ENCODE peak calls at places on chromosomes 7 and 10, in six cellular contexts. R, L, X, G, E and M are unnamed samples.

GRCh38 chr7:152588350-152588749 is 87.6 kb downstream of the XRCC2 start:
- DNase-seq in R (peak; percentile 53), L (no peak), X (peak; percentile 77), G (no peak), E (peak; percentile 80), M (peak; percentile 74)

GRCh38 chr7:132191418-132191817 is 384.9 kb downstream of the PLXNA4 start:
- DNase-seq in R (no peak), L (no peak), X (no peak), G (no peak), E (no peak), M (no peak)

GRCh38 chr7:128742206-128742605 is 3.0 kb downstream of the CALU start:
- DNase-seq in R (peak; percentile 66), L (no peak), X (peak; percentile 41), G (no peak), E (no peak), M (peak; percentile 70)

GRCh38 chr10:97888641-97889262 is 39.1 kb downstream of the GOLGA7B start:
- DNase-seq in R (peak; percentile 7), L (no peak), X (peak; percentile 19), G (peak; percentile 36), E (peak; percentile 79), M (no peak)

GRCh38 chr10:380313-380955 is 245.2 kb downstream of the ZMYND11 start:
- DNase-seq in R (peak; percentile 19), L (no peak), X (no peak), G (no peak), E (no peak), M (no peak)

GRCh38 chr10:6365384-6365783 is 162.7 kb downstream of the PFKFB3 start:
- DNase-seq in R (no peak), L (no peak), X (no peak), G (no peak), E (peak; percentile 65), M (no peak)

GRCh38 chr10:31149835-31150512 is 118.3 kb upstream of the ZNF438 start:
- DNase-seq in R (no peak), L (no peak), X (no peak), G (no peak), E (no peak), M (no peak)

GRCh38 chr10:123154943-123155505 is 822 bp downstream of the BUB3 start:
- DNase-seq in R (peak; percentile 40), L (no peak), X (peak; percentile 65), G (no peak), E (no peak), M (peak; percentile 76)

GRCh38 chr10:32971536-32972091 is 13.6 kb upstream of the ITGB1 start:
- DNase-seq in R (no peak), L (no peak), X (no peak), G (no peak), E (no peak), M (peak; percentile 79)

GRCh38 chr10:71963756-71964668 is at the start of gene CHST3:
- DNase-seq in R (peak; percentile 56), L (peak; percentile 43), X (peak; percentile 57), G (no peak), E (peak; percentile 70), M (peak; percentile 18)

GRCh38 chr10:93337309-93337721 is 144.8 kb downstream of the MYOF start:
- DNase-seq in R (no peak), L (no peak), X (no peak), G (no peak), E (no peak), M (no peak)

GRCh38 chr10:90224791-90225566 is 523.6 kb downstream of the KIF20B start:
- DNase-seq in R (no peak), L (no peak), X (no peak), G (no peak), E (no peak), M (no peak)

GRCh38 chr7:141202540-141202939 is 128.7 kb downstream of the TMEM178B start:
- DNase-seq in R (no peak), L (no peak), X (no peak), G (no peak), E (no peak), M (no peak)

GRCh38 chr7:100753750-100754149 is 20.4 kb downstream of the ZAN start:
- DNase-seq in R (peak; percentile 1), L (no peak), X (peak; percentile 15), G (no peak), E (no peak), M (no peak)

GRCh38 chr7:49660170-49660783 is 113.2 kb upstream of the VWC2 start:
- DNase-seq in R (no peak), L (no peak), X (no peak), G (no peak), E (no peak), M (no peak)

GRCh38 chr7:8217200-8218068 is 44.5 kb downstream of the ICA1 start:
- DNase-seq in R (peak; percentile 73), L (peak; percentile 67), X (peak; percentile 65), G (no peak), E (peak; percentile 55), M (peak; percentile 12)

GRCh38 chr10:43160067-43160918 is 22.0 kb downstream of the CSGALNACT2 start:
- DNase-seq in R (peak; percentile 90), L (no peak), X (peak; percentile 37), G (no peak), E (no peak), M (no peak)

GRCh38 chr7:41113663-41114062 is 589.2 kb downstream of the INHBA start:
- DNase-seq in R (no peak), L (no peak), X (no peak), G (no peak), E (peak; percentile 72), M (no peak)

GRCh38 chr10:10930979-10931743 is 86.5 kb upstream of the CELF2 start:
- DNase-seq in R (no peak), L (no peak), X (no peak), G (no peak), E (peak; percentile 21), M (no peak)

GRCh38 chr10:110033724-110034235 is 26.0 kb downstream of the ADD3 start:
- DNase-seq in R (no peak), L (no peak), X (peak; percentile 27), G (no peak), E (no peak), M (no peak)

GRCh38 chr7:155203059-155203881 is 94.4 kb upstream of the INSIG1 start:
- DNase-seq in R (no peak), L (no peak), X (no peak), G (no peak), E (peak; percentile 46), M (peak; percentile 98)

GRCh38 chr10:15789793-15790525 is 70.2 kb upstream of the ITGA8 start:
- DNase-seq in R (peak; percentile 95), L (no peak), X (peak; percentile 86), G (no peak), E (no peak), M (no peak)

GRCh38 chr7:87599336-87599735 is 1.3 kb downstream of the ABCB1 start:
- DNase-seq in R (no peak), L (no peak), X (peak; percentile 28), G (no peak), E (no peak), M (no peak)

GRCh38 chr7:87598234-87599009 is 2.3 kb downstream of the ABCB1 start:
- DNase-seq in R (no peak), L (no peak), X (no peak), G (no peak), E (no peak), M (no peak)

GRCh38 chr7:87596696-87597095 is 4.0 kb downstream of the ABCB1 start:
- DNase-seq in R (no peak), L (no peak), X (peak; percentile 39), G (no peak), E (no peak), M (no peak)

GRCh38 chr7:87604264-87604663 is 3.6 kb upstream of the ABCB1 start:
- DNase-seq in R (no peak), L (no peak), X (no peak), G (no peak), E (no peak), M (no peak)

DNA sequence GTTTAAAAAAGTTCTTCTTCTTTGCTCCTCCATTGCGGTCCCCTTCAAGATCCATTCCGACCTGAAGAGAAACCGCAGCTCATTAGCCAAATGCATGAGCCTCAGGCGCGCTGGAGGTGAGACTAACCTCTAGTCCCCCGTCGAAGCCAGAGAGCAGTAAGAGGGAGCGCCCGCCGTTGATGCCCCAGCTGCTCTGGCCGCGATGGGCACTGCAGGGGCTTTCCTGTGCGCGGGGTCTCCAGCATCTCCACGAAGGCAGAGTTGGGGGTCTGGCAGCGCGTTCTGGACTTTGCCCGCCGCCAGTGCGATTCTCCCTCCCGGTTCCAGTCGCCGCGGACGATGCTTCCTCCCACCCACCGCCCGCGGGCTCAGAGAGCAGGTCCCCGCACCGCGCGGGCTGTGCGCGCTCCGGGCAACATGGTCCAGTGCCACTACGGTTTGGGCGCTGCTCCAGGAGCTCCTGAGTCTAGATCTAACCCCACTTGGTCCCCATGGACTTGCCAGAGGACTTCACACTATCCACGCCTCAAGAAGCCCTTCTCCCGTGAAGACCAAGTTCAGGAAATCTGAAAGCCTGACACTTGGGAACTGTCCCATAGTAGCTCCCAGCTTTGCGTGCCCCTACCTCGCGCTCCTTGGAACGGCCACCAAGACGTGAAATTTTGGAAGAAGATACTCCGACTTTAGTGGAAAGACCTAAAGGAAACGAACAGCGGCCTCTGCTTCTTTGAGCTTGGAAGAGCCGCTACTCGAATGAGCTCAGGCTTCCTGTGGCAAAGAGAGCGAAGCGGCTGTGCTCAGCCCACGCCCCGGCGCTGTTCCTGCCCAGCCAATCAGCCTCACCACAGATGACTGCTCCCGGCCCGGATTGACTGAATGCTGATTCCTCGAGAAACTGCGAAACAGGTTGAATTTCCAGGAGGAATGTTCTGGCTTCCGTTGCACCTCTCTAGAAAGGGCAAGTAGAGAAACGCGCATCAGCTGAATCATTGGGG is at the start of gene ABCB1:
- DNase-seq in R (peak; percentile 35), L (peak; percentile 50), X (peak; percentile 56), G (peak; percentile 38), E (peak; percentile 83), M (peak; percentile 42)
- H3K4me3 ChIP-seq in R (peak within 1 kb of the TSS; percentile 32), L (peak within 1 kb of the TSS; percentile 57), X (peak within 1 kb of the TSS; percentile 60), G (peak within 1 kb of the TSS; percentile 50), E (no peak within 1 kb of the TSS), M (no peak within 1 kb of the TSS)

DNA sequence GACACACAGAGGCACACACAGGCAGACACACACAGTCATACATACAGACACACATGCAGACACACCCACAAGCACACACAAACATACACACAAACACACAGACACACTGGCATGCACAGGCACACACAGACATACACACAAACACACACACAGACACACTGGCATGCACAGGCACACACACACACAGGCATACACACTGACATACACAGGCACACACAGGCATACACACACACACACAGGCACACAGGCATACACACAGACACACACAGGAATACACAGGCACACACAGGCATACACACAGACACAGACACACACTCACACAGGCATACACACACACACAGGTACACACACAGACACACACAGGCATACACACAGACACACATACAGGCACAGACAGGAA is 340.7 kb upstream of the VSTM2A start:
- DNase-seq in R (no peak), L (no peak), X (no peak), G (no peak), E (no peak), M (no peak)
- H3K18ac ChIP-seq in R (no peak overlapping the region), L (no peak overlapping the region), X (no peak overlapping the region), G (no peak overlapping the region), E (no peak overlapping the region), M (no peak overlapping the region)

DNA sequence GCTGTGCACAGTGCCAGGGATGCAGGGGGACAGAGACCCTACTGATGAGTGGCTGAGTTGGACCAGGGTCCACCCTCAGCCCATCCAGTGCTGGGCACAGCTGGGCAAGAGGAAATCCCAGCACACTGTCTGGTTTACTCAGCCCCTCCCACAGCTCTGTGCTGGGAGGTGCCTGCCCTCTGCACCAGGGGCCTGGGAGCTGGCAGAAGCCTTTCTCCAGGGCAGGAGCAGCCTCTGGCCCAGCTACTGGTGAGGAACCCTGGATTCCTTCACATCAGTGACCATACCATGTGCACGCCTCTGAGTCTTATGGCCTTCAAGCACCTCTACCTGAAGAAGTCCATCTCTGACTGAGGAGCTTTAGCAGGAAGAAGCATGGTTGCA is 25.9 kb upstream of the C10orf71 start:
- DNase-seq in R (no peak), L (no peak), X (no peak), G (no peak), E (no peak), M (no peak)
- H3K27ac ChIP-seq in R (no peak overlapping the region), L (no peak overlapping the region), X (no peak overlapping the region), G (no peak overlapping the region), E (no peak overlapping the region), M (no peak overlapping the region)

GRCh38 chr10:35613597-35614226 is 8.6 kb downstream of the GJD4 start:
- DNase-seq in R (peak; percentile 55), L (no peak), X (peak; percentile 59), G (no peak), E (no peak), M (peak; percentile 8)
- H3K4me3 ChIP-seq in R (no peak overlapping the region), L (no peak overlapping the region), X (no peak overlapping the region), G (no peak overlapping the region), E (no peak overlapping the region), M (no peak overlapping the region)